ENCODE peak calls at places on chromosome 1, in seven cellular contexts. One of them, this sample, is unnamed.

GRCh38 chr1:15282038-15282437 is 35.0 kb downstream of the FHAD1 start:
- DNase-seq in stomach: no peak
- DNase-seq in prostate gland: no peak
- DNase-seq in A549: no peak
- DNase-seq in lower leg skin: no peak
- DNase-seq in breast epithelium: no peak
- DNase-seq in ovary: no peak
- DNase-seq in this sample: no peak

GRCh38 chr1:64950284-64950809 is 16.0 kb downstream of the JAK1 start:
- DNase-seq in stomach: no peak
- DNase-seq in prostate gland: no peak
- DNase-seq in A549: no peak
- DNase-seq in lower leg skin: no peak
- DNase-seq in breast epithelium: no peak
- DNase-seq in ovary: no peak
- DNase-seq in this sample: no peak

GRCh38 chr1:224859651-224860050 is 69.8 kb upstream of the DNAH14 start:
- DNase-seq in stomach: no peak
- DNase-seq in prostate gland: no peak
- DNase-seq in A549: no peak
- DNase-seq in lower leg skin: no peak
- DNase-seq in breast epithelium: no peak
- DNase-seq in ovary: no peak
- DNase-seq in this sample: no peak

GRCh38 chr1:8602471-8603219 is 214.8 kb downstream of the RERE start:
- DNase-seq in stomach: no peak
- DNase-seq in prostate gland: no peak
- DNase-seq in A549: no peak
- DNase-seq in lower leg skin: no peak
- DNase-seq in breast epithelium: no peak
- DNase-seq in ovary: no peak
- DNase-seq in this sample: no peak

GRCh38 chr1:27120849-27121248 is 34.1 kb downstream of the SLC9A1 start:
- DNase-seq in stomach: no peak
- DNase-seq in prostate gland: no peak
- DNase-seq in A549: no peak
- DNase-seq in lower leg skin: no peak
- DNase-seq in breast epithelium: no peak
- DNase-seq in ovary: no peak
- DNase-seq in this sample: no peak

GRCh38 chr1:205321109-205321958 is at the start of gene NUAK2:
- DNase-seq in stomach: peak; percentile 95
- DNase-seq in prostate gland: peak; percentile 94
- DNase-seq in A549: peak; percentile 95
- DNase-seq in lower leg skin: peak; percentile 97
- DNase-seq in breast epithelium: peak; percentile 83
- DNase-seq in ovary: peak; percentile 87
- DNase-seq in this sample: peak; percentile 90

GRCh38 chr1:230219174-230220067 is 152.4 kb downstream of the GALNT2 start:
- DNase-seq in stomach: no peak
- DNase-seq in prostate gland: no peak
- DNase-seq in A549: no peak
- DNase-seq in lower leg skin: no peak
- DNase-seq in breast epithelium: no peak
- DNase-seq in ovary: no peak
- DNase-seq in this sample: no peak

GRCh38 chr1:115210302-115210711 is 121.0 kb upstream of the TSPAN2 start:
- DNase-seq in stomach: no peak
- DNase-seq in prostate gland: no peak
- DNase-seq in A549: no peak
- DNase-seq in lower leg skin: no peak
- DNase-seq in breast epithelium: no peak
- DNase-seq in ovary: no peak
- DNase-seq in this sample: no peak

GRCh38 chr1:193406901-193407300 is 220.5 kb upstream of the B3GALT2 start:
- DNase-seq in stomach: no peak
- DNase-seq in prostate gland: no peak
- DNase-seq in A549: peak; percentile 62
- DNase-seq in lower leg skin: no peak
- DNase-seq in breast epithelium: no peak
- DNase-seq in ovary: no peak
- DNase-seq in this sample: no peak

GRCh38 chr1:37294514-37294913 is 179.9 kb upstream of the ZC3H12A start:
- DNase-seq in stomach: no peak
- DNase-seq in prostate gland: no peak
- DNase-seq in A549: no peak
- DNase-seq in lower leg skin: no peak
- DNase-seq in breast epithelium: no peak
- DNase-seq in ovary: no peak
- DNase-seq in this sample: no peak

GRCh38 chr1:200231787-200232222 is 178.0 kb downstream of the ZNF281 start:
- DNase-seq in stomach: no peak
- DNase-seq in prostate gland: no peak
- DNase-seq in A549: no peak
- DNase-seq in lower leg skin: no peak
- DNase-seq in breast epithelium: no peak
- DNase-seq in ovary: no peak
- DNase-seq in this sample: no peak

GRCh38 chr1:203287109-203287893 is 18.0 kb upstream of the BTG2 start:
- DNase-seq in stomach: peak; percentile 58
- DNase-seq in prostate gland: no peak
- DNase-seq in A549: no peak
- DNase-seq in lower leg skin: no peak
- DNase-seq in breast epithelium: no peak
- DNase-seq in ovary: peak; percentile 54
- DNase-seq in this sample: peak; percentile 80

GRCh38 chr1:51564124-51564523 is 45.1 kb upstream of the EPS15 start:
- DNase-seq in stomach: no peak
- DNase-seq in prostate gland: no peak
- DNase-seq in A549: peak; percentile 15
- DNase-seq in lower leg skin: no peak
- DNase-seq in breast epithelium: no peak
- DNase-seq in ovary: no peak
- DNase-seq in this sample: no peak

GRCh38 chr1:245526141-245526540 is 371.4 kb downstream of the KIF26B start:
- DNase-seq in stomach: no peak
- DNase-seq in prostate gland: no peak
- DNase-seq in A549: no peak
- DNase-seq in lower leg skin: no peak
- DNase-seq in breast epithelium: no peak
- DNase-seq in ovary: no peak
- DNase-seq in this sample: no peak

GRCh38 chr1:243742814-243743213 is 107.2 kb downstream of the AKT3 start:
- DNase-seq in stomach: no peak
- DNase-seq in prostate gland: no peak
- DNase-seq in A549: no peak
- DNase-seq in lower leg skin: no peak
- DNase-seq in breast epithelium: no peak
- DNase-seq in ovary: no peak
- DNase-seq in this sample: no peak

GRCh38 chr1:36653850-36654249 is 171.1 kb upstream of the CSF3R start:
- DNase-seq in stomach: no peak
- DNase-seq in prostate gland: no peak
- DNase-seq in A549: peak; percentile 14
- DNase-seq in lower leg skin: no peak
- DNase-seq in breast epithelium: no peak
- DNase-seq in ovary: no peak
- DNase-seq in this sample: no peak

GRCh38 chr1:5765465-5765864 is 226.8 kb downstream of the NPHP4 start:
- DNase-seq in stomach: no peak
- DNase-seq in prostate gland: no peak
- DNase-seq in A549: no peak
- DNase-seq in lower leg skin: no peak
- DNase-seq in breast epithelium: no peak
- DNase-seq in ovary: no peak
- DNase-seq in this sample: no peak

GRCh38 chr1:163535401-163535800 is 213.6 kb downstream of the NUF2 start:
- DNase-seq in stomach: no peak
- DNase-seq in prostate gland: no peak
- DNase-seq in A549: no peak
- DNase-seq in lower leg skin: no peak
- DNase-seq in breast epithelium: no peak
- DNase-seq in ovary: no peak
- DNase-seq in this sample: no peak

GRCh38 chr1:225746361-225747179 is 31.1 kb upstream of the SRP9 start:
- DNase-seq in stomach: peak; percentile 75
- DNase-seq in prostate gland: peak; percentile 58
- DNase-seq in A549: peak; percentile 89
- DNase-seq in lower leg skin: peak; percentile 92
- DNase-seq in breast epithelium: peak; percentile 56
- DNase-seq in ovary: peak; percentile 79
- DNase-seq in this sample: peak; percentile 78

GRCh38 chr1:151990058-151990855 is 3.4 kb downstream of the S100A10 start:
- DNase-seq in stomach: no peak
- DNase-seq in prostate gland: no peak
- DNase-seq in A549: no peak
- DNase-seq in lower leg skin: no peak
- DNase-seq in breast epithelium: no peak
- DNase-seq in ovary: no peak
- DNase-seq in this sample: no peak
- TF ChIP-seq POLR2A in stomach: no peak
- TF ChIP-seq POLR2A in prostate gland: no peak
- TF ChIP-seq POLR2A in A549: no peak
- TF ChIP-seq POLR2A in lower leg skin: no peak
- TF ChIP-seq POLR2A in breast epithelium: no peak
- TF ChIP-seq POLR2A in ovary: no peak
- TF ChIP-seq POLR2A in this sample: no peak

DNA sequence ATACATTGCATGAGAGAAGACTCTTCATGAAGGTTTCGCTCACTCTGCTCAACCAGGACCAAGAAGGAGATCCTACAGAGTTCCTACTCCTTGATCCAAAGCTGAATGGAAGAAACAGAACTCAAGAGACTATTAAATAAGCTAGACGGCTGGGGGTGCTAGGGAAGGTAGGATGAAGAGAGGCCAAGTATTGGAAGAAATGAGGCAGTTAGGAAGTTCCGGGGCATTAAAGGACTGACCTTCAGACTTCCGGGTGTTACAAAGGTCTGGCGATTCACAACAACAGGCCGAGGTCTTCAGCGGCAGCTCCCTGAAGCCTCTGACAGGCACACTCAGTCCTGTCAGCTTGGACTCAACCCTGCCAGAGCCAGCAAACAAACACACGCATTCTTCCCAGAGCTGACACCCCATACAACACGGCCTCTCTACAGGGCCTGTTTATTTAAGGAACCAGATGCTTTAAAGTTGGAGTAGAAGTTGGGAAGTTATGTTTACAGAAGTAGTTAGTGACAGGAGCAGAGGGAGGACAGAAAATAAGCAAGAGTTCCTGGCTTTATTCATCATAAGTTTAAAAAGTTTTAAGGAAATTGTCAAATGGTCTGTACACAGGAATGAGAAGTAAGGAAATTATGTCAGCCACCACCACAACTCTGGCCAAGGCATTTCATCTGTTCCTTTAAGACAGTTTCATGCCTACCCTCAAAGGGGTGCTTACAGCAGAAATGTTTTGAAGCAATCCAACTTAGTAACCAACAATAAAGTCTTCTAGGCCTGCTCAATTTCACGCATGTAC is 4.7 kb downstream of the SORT1 start:
- DNase-seq in stomach: peak; percentile 65
- DNase-seq in prostate gland: peak; percentile 70
- DNase-seq in A549: peak; percentile 18
- DNase-seq in lower leg skin: no peak
- DNase-seq in breast epithelium: peak; percentile 56
- DNase-seq in ovary: no peak
- DNase-seq in this sample: peak; percentile 79
- TF ChIP-seq POLR2A in stomach: no peak
- TF ChIP-seq POLR2A in prostate gland: no peak
- TF ChIP-seq POLR2A in A549: no peak
- TF ChIP-seq POLR2A in lower leg skin: no peak
- TF ChIP-seq POLR2A in breast epithelium: no peak
- TF ChIP-seq POLR2A in ovary: no peak
- TF ChIP-seq POLR2A in this sample: peak; percentile 49

DNA sequence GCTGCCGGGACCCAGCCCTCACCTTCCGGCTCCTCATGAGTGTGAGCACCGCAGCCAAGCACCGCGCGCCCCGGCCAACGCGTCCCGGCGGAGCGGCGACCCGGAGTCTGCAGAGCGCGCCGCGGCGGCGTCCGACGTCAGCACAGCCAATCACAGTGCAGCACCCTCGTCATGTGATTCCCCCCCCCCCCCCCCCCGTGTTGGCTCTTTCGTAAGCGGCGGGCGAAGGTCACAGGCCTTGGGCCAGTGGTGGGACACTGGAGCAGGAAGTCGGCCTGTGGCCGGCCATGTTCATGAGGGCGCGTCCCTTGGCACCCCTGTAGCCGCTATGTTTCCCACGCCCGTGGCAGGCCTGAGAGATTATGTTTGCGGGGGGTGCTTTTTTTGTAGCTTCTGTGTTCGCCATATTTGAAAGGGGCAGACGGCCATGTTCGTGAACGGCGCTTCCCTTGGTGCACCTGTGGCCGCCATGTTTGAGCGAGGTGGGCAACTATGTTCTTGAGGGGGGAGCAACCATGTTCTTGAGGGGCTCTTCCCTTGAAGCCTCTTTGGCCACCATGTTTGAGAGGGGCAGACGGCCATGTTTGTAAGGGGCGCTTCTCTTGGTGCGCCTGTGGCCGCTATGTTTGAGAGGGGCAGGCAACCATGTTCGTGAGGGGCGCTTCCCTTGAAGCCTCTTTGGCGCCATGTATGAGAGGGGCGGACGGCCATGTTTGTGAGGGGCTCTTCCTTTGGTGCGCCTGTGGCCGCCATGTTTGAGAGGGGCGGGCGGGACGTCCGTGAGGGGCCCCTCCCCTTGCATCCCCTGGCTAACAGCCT is at the start of gene C1orf174:
- DNase-seq in stomach: peak; percentile 95
- DNase-seq in prostate gland: peak; percentile 94
- DNase-seq in A549: peak; percentile 97
- DNase-seq in lower leg skin: peak; percentile 98
- DNase-seq in breast epithelium: peak; percentile 93
- DNase-seq in ovary: peak; percentile 96
- DNase-seq in this sample: peak; percentile 97
- TF ChIP-seq POLR2A in stomach: no peak
- TF ChIP-seq POLR2A in prostate gland: no peak
- TF ChIP-seq POLR2A in A549: peak; percentile 50
- TF ChIP-seq POLR2A in lower leg skin: no peak
- TF ChIP-seq POLR2A in breast epithelium: no peak
- TF ChIP-seq POLR2A in ovary: no peak
- TF ChIP-seq POLR2A in this sample: no peak

DNA sequence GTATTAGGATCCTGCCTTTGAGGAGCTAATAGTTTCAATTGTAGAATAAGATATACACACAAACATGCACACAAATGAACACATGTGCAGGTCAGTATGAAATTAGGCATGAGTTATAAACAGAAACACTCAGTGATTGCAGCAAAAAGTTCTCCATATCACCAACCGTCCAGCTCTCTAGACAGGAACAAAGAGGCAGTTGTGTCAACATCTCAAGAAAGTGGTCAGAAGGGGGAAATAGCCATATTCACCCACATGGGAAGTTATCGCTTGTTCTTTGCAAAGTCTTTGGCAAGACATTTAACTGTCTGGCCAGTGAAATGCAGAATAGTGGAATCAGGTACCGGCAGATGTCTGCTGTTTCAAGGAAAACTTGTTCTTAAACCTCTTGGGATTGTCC is 29.4 kb upstream of the PIGC start:
- DNase-seq in stomach: no peak
- DNase-seq in prostate gland: no peak
- DNase-seq in A549: no peak
- DNase-seq in lower leg skin: no peak
- DNase-seq in breast epithelium: no peak
- DNase-seq in ovary: no peak
- DNase-seq in this sample: no peak
- TF ChIP-seq POLR2A in stomach: no peak
- TF ChIP-seq POLR2A in prostate gland: no peak
- TF ChIP-seq POLR2A in A549: no peak
- TF ChIP-seq POLR2A in lower leg skin: no peak
- TF ChIP-seq POLR2A in breast epithelium: no peak
- TF ChIP-seq POLR2A in ovary: no peak
- TF ChIP-seq POLR2A in this sample: no peak

This sample was measured in heart left ventricle.